ENCODE peak calls at places on chromosome 4, in five cellular contexts. L is endothelial cell; O is CD4-positive, alpha-beta T cell; E is Caco-2; N is lower lobe of right lung. Z is an unnamed sample.

GRCh38 chr4:185677915-185678314 is 134.1 kb downstream of the SORBS2 start:
- DNase-seq in L (no peak), O (no peak), E (no peak), N (no peak), Z (no peak)

GRCh38 chr4:184384056-184384809 is 90.1 kb downstream of the IRF2 start:
- DNase-seq in L (no peak), O (no peak), E (peak), N (no peak), Z (peak)

GRCh38 chr4:13548059-13548983 is 4.0 kb upstream of the NKX3-2 start:
- DNase-seq in L (peak), O (no peak), E (peak), N (no peak), Z (no peak)

GRCh38 chr4:158016511-158016910 is 156.3 kb downstream of the GASK1B start:
- DNase-seq in L (no peak), O (no peak), E (no peak), N (no peak), Z (peak)

GRCh38 chr4:97867557-97868091 is 275.7 kb downstream of the STPG2 start:
- DNase-seq in L (no peak), O (no peak), E (no peak), N (no peak), Z (no peak)

GRCh38 chr4:139718358-139718757 is 52.7 kb downstream of the MGST2 start:
- DNase-seq in L (no peak), O (no peak), E (no peak), N (no peak), Z (no peak)

GRCh38 chr4:31545755-31546154 is 825.6 kb downstream of the PCDH7 start:
- DNase-seq in L (no peak), O (no peak), E (no peak), N (no peak), Z (no peak)

GRCh38 chr4:48944659-48945290 is 38.2 kb upstream of the OCIAD2 start:
- DNase-seq in L (peak), O (peak), E (peak), N (no peak), Z (no peak)

GRCh38 chr4:152536545-152537182 is 772 bp upstream of the FBXW7 start:
- DNase-seq in L (no peak), O (peak), E (peak), N (no peak), Z (peak)

GRCh38 chr4:142080960-142081359 is 444.6 kb downstream of the IL15 start:
- DNase-seq in L (no peak), O (no peak), E (no peak), N (no peak), Z (no peak)

GRCh38 chr4:56739104-56739777 is 58.1 kb upstream of the HOPX start:
- DNase-seq in L (no peak), O (no peak), E (no peak), N (no peak), Z (peak)

GRCh38 chr4:69377562-69377961 is 97.3 kb downstream of the UGT2B28 start:
- DNase-seq in L (no peak), O (no peak), E (no peak), N (no peak), Z (no peak)

GRCh38 chr4:111717916-111718315 is 427.3 kb upstream of the FAM241A start:
- DNase-seq in L (no peak), O (no peak), E (no peak), N (no peak), Z (no peak)

GRCh38 chr4:42768125-42768748 is 111.3 kb upstream of the ATP8A1 start:
- DNase-seq in L (peak), O (no peak), E (no peak), N (no peak), Z (no peak)

GRCh38 chr4:123505077-123505456 is 108.5 kb downstream of the SPRY1 start:
- DNase-seq in L (peak), O (no peak), E (peak), N (no peak), Z (no peak)

GRCh38 chr4:136637071-136637777 is 895.1 kb downstream of the PCDH18 start:
- DNase-seq in L (peak), O (no peak), E (peak), N (no peak), Z (no peak)

GRCh38 chr4:108596389-108596788 is 24.0 kb upstream of the RPL34 start:
- DNase-seq in L (no peak), O (no peak), E (no peak), N (no peak), Z (peak)

GRCh38 chr4:119081943-119082342 is 53.7 kb upstream of the MYOZ2 start:
- DNase-seq in L (no peak), O (no peak), E (no peak), N (peak), Z (no peak)

GRCh38 chr4:2686379-2687265 is 69.5 kb downstream of the TNIP2 start:
- DNase-seq in L (no peak), O (no peak), E (no peak), N (peak), Z (no peak)

GRCh38 chr4:4245172-4245571 is 2.9 kb downstream of the TMEM128 start:
- DNase-seq in L (no peak), O (no peak), E (no peak), N (no peak), Z (no peak)

GRCh38 chr4:17066972-17067371 is 168.5 kb upstream of the LDB2 start:
- DNase-seq in L (no peak), O (no peak), E (no peak), N (no peak), Z (peak)

GRCh38 chr4:170227928-170228327 is 138.2 kb upstream of the AADAT start:
- DNase-seq in L (no peak), O (no peak), E (no peak), N (no peak), Z (no peak)

GRCh38 chr4:154626793-154627484 is 14.5 kb upstream of the FGG start:
- DNase-seq in L (peak), O (peak), E (peak), N (peak), Z (peak)

GRCh38 chr4:167185465-167185864 is 48.8 kb downstream of the SPOCK3 start:
- DNase-seq in L (no peak), O (no peak), E (no peak), N (no peak), Z (no peak)

GRCh38 chr4:105399535-105400161 is 74.2 kb downstream of the PPA2 start:
- DNase-seq in L (no peak), O (no peak), E (no peak), N (no peak), Z (peak)

GRCh38 chr4:75605928-75606327 is 24.4 kb downstream of the CDKL2 start:
- DNase-seq in L (no peak), O (no peak), E (no peak), N (no peak), Z (no peak)

GRCh38 chr4:40434126-40434692 is 99.1 kb downstream of the CHRNA9 start:
- DNase-seq in L (no peak), O (no peak), E (no peak), N (no peak), Z (no peak)

GRCh38 chr4:138111462-138112000 is 130.6 kb downstream of the SLC7A11 start:
- DNase-seq in L (no peak), O (no peak), E (peak), N (no peak), Z (peak)

GRCh38 chr4:153152453-153153338 is 51.5 kb upstream of the TRIM2 start:
- DNase-seq in L (peak), O (peak), E (peak), N (peak), Z (peak)

GRCh38 chr4:38785041-38785790 is 2.4 kb upstream of the TLR10 start:
- DNase-seq in L (no peak), O (no peak), E (no peak), N (no peak), Z (no peak)

GRCh38 chr4:14333616-14334015 is 668.7 kb upstream of the CPEB2 start:
- DNase-seq in L (no peak), O (no peak), E (no peak), N (no peak), Z (no peak)

GRCh38 chr4:73668806-73669205 is 48.6 kb upstream of the RASSF6 start:
- DNase-seq in L (no peak), O (no peak), E (no peak), N (no peak), Z (peak)

GRCh38 chr4:16262188-16262587 is 35.9 kb upstream of the TAPT1 start:
- DNase-seq in L (no peak), O (no peak), E (no peak), N (no peak), Z (no peak)

GRCh38 chr4:177442623-177443155 is 452 bp upstream of the AGA start:
- DNase-seq in L (peak), O (no peak), E (peak), N (no peak), Z (peak)

GRCh38 chr4:177441803-177442622 is at the start of gene AGA:
- DNase-seq in L (peak), O (peak), E (peak), N (peak), Z (peak)

GRCh38 chr4:177436456-177436855 is 5.8 kb downstream of the AGA start:
- DNase-seq in L (no peak), O (no peak), E (no peak), N (no peak), Z (no peak)

GRCh38 chr4:177444911-177445736 is 2.9 kb upstream of the AGA start:
- DNase-seq in L (peak), O (no peak), E (no peak), N (no peak), Z (no peak)

DNA sequence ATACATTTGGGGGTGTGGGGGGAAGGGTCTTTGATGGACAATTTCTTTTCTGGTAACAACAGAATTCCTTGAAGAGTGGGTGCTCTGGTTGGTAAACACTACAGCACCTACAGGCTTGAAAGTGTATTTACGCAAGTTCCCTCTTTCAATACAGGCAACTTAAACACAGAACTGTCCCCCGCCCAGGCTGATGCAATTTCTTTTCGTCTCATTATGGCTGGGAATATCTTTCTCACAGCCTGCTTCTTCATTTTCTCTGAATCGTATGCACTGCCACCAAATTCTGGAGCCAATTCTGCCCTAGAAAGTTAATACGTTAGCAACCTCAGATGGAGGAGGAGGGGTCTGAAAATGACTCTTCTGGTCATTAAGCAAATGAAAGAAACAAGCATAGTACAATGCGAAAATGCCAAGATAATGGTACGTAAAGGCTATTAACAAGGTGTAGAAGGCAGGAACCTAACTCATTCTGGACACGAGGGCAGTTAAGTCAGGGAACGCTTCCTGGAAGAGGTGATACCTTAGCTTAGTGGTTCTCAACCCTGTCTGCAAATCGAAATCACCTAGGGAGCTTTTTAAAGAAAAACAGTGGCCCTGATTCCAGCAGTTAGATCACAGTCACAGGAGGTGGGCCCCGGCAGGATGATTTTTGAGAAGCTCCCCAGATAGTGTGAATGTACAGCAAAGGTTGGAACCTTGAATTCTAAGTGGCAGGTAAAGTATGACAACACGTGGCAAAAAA is 1.0 kb downstream of the AGA start:
- DNase-seq in L (no peak), O (no peak), E (peak), N (peak), Z (no peak)
- TF ChIP-seq CTCF in L (no peak), O (no peak), E (peak), N (peak), Z (no peak)

GRCh38 chr4:155758500-155759371 is at the start of gene GUCY1B1:
- DNase-seq in L (peak), O (peak), E (no peak), N (peak), Z (peak)

GRCh38 chr4:155761916-155762315 is 3.1 kb downstream of the GUCY1B1 start:
- DNase-seq in L (no peak), O (no peak), E (no peak), N (no peak), Z (no peak)

GRCh38 chr4:155761047-155761446 is 2.2 kb downstream of the GUCY1B1 start:
- DNase-seq in L (no peak), O (no peak), E (no peak), N (no peak), Z (no peak)

GRCh38 chr4:155757745-155758265 is 1.0 kb upstream of the GUCY1B1 start:
- DNase-seq in L (no peak), O (no peak), E (no peak), N (no peak), Z (no peak)

GRCh38 chr4:155759372-155760252 is 791 bp downstream of the GUCY1B1 start:
- DNase-seq in L (peak), O (no peak), E (no peak), N (peak), Z (no peak)
- TF ChIP-seq CTCF in L (no peak), O (no peak), E (no peak), N (no peak), Z (no peak)

GRCh38 chr4:22430626-22431025 is 85.2 kb downstream of the ADGRA3 start:
- DNase-seq in L (no peak), O (no peak), E (no peak), N (no peak), Z (no peak)

GRCh38 chr4:22435652-22436051 is 80.2 kb downstream of the ADGRA3 start:
- DNase-seq in L (no peak), O (no peak), E (no peak), N (no peak), Z (no peak)

GRCh38 chr4:22439947-22440346 is 75.9 kb downstream of the ADGRA3 start:
- DNase-seq in L (no peak), O (no peak), E (no peak), N (no peak), Z (no peak)

GRCh38 chr4:22434895-22435294 is 81.0 kb downstream of the ADGRA3 start:
- DNase-seq in L (peak), O (no peak), E (peak), N (no peak), Z (peak)
- TF ChIP-seq CTCF in L (no peak), O (no peak), E (peak), N (peak), Z (peak)

DNA sequence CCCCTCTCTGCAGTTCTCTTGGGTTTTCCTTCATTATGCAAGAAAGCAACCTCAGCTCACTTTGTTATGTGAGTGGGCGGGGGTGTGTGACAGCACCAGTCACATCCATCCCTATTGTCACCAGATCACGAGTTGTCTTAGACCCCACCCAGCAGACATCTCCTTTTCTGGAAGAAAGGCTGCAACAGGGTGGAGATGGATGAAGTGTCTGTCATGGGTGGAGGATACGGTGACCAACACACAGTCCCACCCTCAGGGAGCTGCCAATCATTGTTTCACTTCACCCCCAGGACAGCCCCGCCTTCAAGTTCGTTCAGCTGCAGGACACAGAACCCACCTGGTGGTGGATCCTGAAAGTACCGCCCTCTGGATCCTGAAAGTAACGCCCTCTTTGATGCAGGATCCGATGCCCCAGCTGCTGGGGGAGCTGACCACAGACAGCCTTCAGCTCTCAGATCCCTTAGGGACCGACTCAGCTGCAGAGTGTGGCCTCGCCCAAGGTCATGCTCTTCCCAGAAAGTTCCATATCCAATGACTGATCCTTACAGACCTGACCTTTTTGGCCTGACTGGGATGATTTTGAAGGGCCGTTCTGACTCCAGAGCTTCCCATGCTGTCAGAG is 79.7 kb downstream of the SMIM20 start:
- DNase-seq in L (peak), O (peak), E (peak), N (no peak), Z (peak)
- TF ChIP-seq CTCF in L (peak), O (no peak), E (no peak), N (no peak), Z (peak)

DNA sequence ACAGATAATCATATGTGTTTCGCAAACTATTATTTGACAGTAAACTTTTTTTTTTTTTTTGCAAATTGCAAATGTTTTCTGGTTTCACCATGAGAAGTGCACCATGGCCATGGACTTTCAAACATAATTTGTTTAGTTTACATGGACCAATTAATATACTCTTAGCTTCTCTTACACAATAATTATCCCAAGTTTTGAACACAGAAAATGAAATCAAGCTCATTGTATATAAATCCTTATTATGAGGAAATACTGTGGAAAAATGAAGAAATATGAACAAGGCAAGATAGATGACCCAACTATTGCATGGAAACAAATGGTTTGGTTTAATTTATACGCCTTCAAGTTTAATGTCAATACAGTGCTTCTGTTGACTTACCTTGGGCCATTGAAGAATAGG is 3.9 kb downstream of the FGF5 start:
- DNase-seq in L (no peak), O (no peak), E (no peak), N (no peak), Z (no peak)
- TF ChIP-seq CTCF in L (no peak), O (no peak), E (no peak), N (no peak), Z (no peak)

Z was measured in foreskin fibroblast.